ENCODE peak calls at places on chromosomes 7 and 10, in five cellular contexts. I is upper lobe of right lung, V is bronchial epithelial cell, R is mammary epithelial cell, M is GM23338. N is an unnamed sample.

GRCh38 chr7:17523813-17524741 is 225.6 kb downstream of the AHR start:
- DNase-seq in I (peak), V (peak), M (peak), R (peak), N (no peak)

GRCh38 chr7:130441408-130441854 is 615 bp upstream of the CEP41 start:
- DNase-seq in V (peak), R (peak), I (no peak), M (peak), N (peak)

GRCh38 chr7:33774762-33775523 is 130.4 kb upstream of the BMPER start:
- DNase-seq in M (no peak), I (no peak), R (peak), V (peak), N (no peak)

GRCh38 chr10:99742701-99743100 is 10.7 kb downstream of the CUTC start:
- DNase-seq in M (no peak), V (no peak), I (no peak), R (no peak), N (no peak)

GRCh38 chr10:70918851-70919530 is 30.6 kb upstream of the PCBD1 start:
- DNase-seq in M (no peak), I (no peak), R (no peak), V (no peak), N (no peak)

GRCh38 chr7:101978683-101979082 is 161.3 kb downstream of the CUX1 start:
- DNase-seq in R (no peak), V (no peak), M (no peak), I (no peak), N (no peak)

GRCh38 chr10:122264442-122264841 is 6.7 kb upstream of the BTBD16 start:
- DNase-seq in R (no peak), M (no peak), V (peak), I (no peak), N (peak)

GRCh38 chr7:102082693-102083385 is 203.8 kb upstream of the SH2B2 start:
- DNase-seq in M (no peak), R (peak), I (no peak), V (peak), N (no peak)

GRCh38 chr10:105950410-105950809 is 1214.1 kb downstream of the SORCS1 start:
- DNase-seq in I (no peak), M (peak), R (peak), V (peak), N (peak)

GRCh38 chr10:122140941-122141623 is 130.0 kb upstream of the BTBD16 start:
- DNase-seq in V (peak), M (no peak), I (peak), R (peak), N (no peak)

GRCh38 chr7:137636376-137636775 is 210.4 kb downstream of the DGKI start:
- DNase-seq in I (no peak), M (no peak), R (no peak), V (no peak), N (no peak)

GRCh38 chr10:52335665-52336064 is 21.6 kb downstream of the DKK1 start:
- DNase-seq in M (no peak), R (peak), V (peak), I (no peak), N (no peak)

GRCh38 chr7:152117356-152117755 is 91.9 kb downstream of the GALNT11 start:
- DNase-seq in R (no peak), I (no peak), M (no peak), V (no peak), N (no peak)

GRCh38 chr10:46523119-46523880 is 33.2 kb downstream of the GPRIN2 start:
- DNase-seq in R (peak), V (no peak), M (no peak), I (peak), N (peak)

GRCh38 chr10:6204063-6204340 is 1.3 kb downstream of the PFKFB3 start:
- DNase-seq in M (peak), R (no peak), I (peak), V (no peak), N (peak)

GRCh38 chr10:130661419-130661818 is 525.2 kb downstream of the GLRX3 start:
- DNase-seq in I (no peak), V (no peak), R (no peak), M (no peak), N (no peak)

GRCh38 chr7:139471740-139472353 is 11.6 kb downstream of the KLRG2 start:
- DNase-seq in R (peak), I (no peak), V (no peak), M (no peak), N (no peak)

GRCh38 chr10:122850705-122851640 is 5.3 kb upstream of the CUZD1 start:
- DNase-seq in V (peak), R (no peak), M (no peak), I (no peak), N (no peak)

DNA sequence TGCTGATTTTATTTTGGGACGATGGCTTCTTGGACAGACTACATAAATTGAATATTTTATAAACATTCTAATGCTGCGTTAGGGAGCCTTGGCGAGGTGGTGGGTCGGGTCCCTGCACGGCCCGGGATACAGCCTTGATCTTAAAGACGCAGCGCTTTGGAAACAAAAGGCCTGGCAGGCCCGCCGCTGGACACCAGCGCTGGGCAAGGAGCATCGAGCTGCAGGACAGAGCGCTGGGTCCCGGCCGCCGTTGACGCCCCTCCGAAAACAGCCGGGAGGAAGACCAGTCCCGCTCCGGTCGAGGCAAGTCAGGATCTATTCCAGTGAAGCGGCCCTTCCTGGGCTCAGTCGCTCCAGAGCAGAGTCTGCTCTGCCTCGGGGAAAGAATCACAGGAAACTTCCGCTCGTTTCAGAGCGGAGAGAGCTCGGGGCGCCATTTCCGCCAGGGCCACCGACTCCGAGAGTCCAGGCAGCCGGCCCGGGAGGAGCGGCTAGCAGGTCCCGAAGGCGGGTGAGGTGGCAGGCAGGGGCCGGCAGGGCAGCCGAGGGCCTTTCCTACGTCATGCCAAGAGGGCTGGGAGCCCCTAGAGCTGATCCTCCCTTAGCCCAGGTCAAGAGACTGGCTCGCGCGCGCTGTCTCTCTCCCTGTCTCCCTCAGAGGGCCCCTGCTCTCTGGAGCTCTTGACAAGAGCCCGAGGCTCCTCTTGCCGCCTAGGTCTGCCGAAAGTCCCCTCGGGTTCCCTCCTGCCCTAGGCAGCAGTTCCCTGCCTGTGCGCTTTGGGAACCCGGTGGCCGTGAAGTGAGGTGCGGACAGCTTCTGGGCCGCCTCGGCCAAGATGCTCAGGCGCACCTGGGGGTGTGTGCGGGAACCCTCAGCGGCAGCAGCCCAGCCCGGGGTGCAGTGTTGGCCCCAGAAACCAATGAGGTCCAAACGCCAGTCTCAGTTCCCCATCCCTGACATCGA is 1.4 kb upstream of the DRGX start:
- DNase-seq in V (no peak), M (peak), I (no peak), R (no peak), N (peak)
- H3K4me3 ChIP-seq in V (no peak), M (peak), I (no peak), R (no peak), N (peak)

DNA sequence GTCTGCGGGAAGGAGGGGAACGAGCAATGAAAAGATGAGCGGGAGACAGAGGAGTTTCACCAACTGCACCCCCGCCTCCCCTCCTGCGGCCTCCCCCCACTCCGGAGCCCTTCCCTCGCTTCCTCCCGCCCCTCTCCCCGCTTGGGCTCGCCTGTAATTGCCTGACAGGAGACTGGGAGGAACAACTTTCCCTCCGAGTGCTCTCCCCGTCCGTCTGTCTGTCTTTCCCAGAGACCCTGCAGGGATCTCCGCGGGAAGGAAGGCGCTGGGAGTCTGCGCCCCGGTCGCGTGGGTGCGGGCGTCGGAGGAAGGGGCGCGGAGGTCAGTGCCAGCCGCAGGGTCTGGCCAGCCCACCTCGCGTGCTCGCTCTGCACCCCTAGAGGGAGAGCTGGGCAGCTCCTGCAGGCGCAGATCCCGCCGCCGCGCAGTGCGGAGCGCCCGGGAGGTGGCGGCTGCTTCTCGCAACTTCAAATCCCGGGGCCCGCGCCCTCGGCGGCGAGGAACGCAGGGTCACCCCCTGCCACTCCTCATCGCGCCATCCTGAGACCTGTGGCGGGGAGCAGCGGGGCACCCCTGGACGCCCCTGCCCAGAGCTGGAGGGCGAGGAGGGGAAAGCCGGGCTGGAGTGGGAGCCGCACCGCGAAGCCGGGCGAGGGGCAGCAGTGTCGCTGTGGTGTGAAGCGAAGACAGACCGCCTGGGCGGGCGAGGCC is 527 bp upstream of the NRP1 start:
- DNase-seq in R (peak), M (peak), I (peak), V (peak), N (peak)
- H3K4me3 ChIP-seq in R (peak), M (peak), I (peak), V (peak), N (peak)

GRCh38 chr7:27244488-27245123 is 2.0 kb downstream of the EVX1 start:
- DNase-seq in R (no peak), V (no peak), I (no peak), M (no peak), N (peak)

GRCh38 chr7:27245124-27245797 is 2.7 kb downstream of the EVX1 start:
- DNase-seq in V (no peak), R (no peak), I (no peak), M (peak), N (no peak)

GRCh38 chr7:27247000-27247399 is 4.4 kb downstream of the EVX1 start:
- DNase-seq in I (peak), R (no peak), M (peak), V (no peak), N (no peak)

GRCh38 chr7:27247452-27248426 is 5.1 kb downstream of the EVX1 start:
- DNase-seq in I (no peak), R (no peak), M (no peak), V (no peak), N (no peak)

GRCh38 chr7:27245798-27246691 is 3.4 kb downstream of the EVX1 start:
- DNase-seq in R (peak), V (peak), M (peak), I (no peak), N (peak)
- H3K4me3 ChIP-seq in R (peak), V (peak), M (peak), I (no peak), N (no peak)

DNA sequence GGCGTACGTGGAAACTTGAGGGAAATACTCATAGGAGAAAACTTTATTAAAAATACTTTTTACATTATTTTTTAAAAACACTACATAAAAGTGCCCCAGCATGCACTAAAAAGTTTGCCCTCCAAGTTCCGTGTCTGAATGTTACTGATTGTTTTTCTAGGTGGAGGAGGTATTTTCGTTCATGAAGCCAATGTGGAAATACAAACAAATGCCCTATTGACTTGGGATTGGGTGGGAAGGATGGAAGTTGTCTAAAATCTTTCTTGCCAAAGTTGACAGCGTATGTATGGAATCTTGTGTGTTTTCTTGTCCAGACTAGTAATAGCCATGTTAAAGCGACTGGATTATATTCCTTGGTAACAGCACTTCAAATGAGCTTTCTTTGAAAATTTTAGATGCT is 1.2 kb downstream of the PROSER2 start:
- DNase-seq in I (no peak), R (peak), M (no peak), V (peak), N (no peak)
- H3K4me3 ChIP-seq in I (peak), R (peak), M (peak), V (peak), N (peak)

GRCh38 chr7:74215921-74216320 is 6.1 kb downstream of the LAT2 start:
- DNase-seq in I (no peak), V (no peak), R (no peak), M (no peak), N (no peak)
- H3K4me3 ChIP-seq in I (no peak), V (no peak), R (no peak), M (no peak), N (no peak)

DNA sequence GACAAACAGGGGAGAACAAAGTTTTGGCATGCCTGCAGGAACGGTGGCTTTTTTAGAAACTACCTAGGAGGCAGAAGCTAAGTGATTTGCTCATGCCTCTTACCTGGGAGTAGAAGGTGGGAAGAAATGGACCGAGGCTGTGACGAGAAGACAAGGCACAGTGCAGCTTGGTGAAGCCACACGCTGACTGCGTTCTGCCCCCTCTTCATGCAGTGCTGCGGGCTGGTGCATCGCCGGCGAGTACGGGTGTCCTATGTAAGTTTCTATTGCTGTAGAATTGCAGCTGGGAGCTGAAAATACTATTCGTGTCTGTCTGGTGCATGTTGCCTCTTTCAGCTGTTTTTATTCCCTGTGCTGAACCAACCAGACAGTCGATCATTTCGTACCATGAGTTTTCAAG is 120.8 kb downstream of the CACNB2 start:
- DNase-seq in V (no peak), R (no peak), M (peak), I (no peak), N (peak)
- H3K4me3 ChIP-seq in V (no peak), R (no peak), M (no peak), I (no peak), N (no peak)

N was measured in endodermal cell.